ENCODE peak calls at places on chromosomes 12 and 14, in four cellular contexts. F is endothelial cell, I is retina, P is WTC11. J is an unnamed sample.

GRCh38 chr14:33796356-33796755 is 154.5 kb downstream of the EGLN3 start:
- DNase-seq in F (no peak), I (no peak), P (no peak), J (no peak)

GRCh38 chr14:20477211-20477876 is 8.1 kb downstream of the PNP start:
- DNase-seq in F (no peak), I (peak), P (no peak), J (no peak)

GRCh38 chr12:2052861-2053674 is at the start of gene CACNA1C:
- DNase-seq in F (peak), I (peak), P (peak), J (peak)

GRCh38 chr12:116879509-116880212 is 1.6 kb downstream of the HRK start:
- DNase-seq in F (no peak), I (peak), P (no peak), J (no peak)

GRCh38 chr12:19121449-19122018 is 8.0 kb upstream of the PLEKHA5 start:
- DNase-seq in F (no peak), I (no peak), P (no peak), J (no peak)

GRCh38 chr12:94714378-94714777 is 64.0 kb upstream of the TMCC3 start:
- DNase-seq in F (no peak), I (peak), P (no peak), J (no peak)

GRCh38 chr12:770474-770873 is 18.1 kb downstream of the WNK1 start:
- DNase-seq in F (no peak), I (no peak), P (no peak), J (no peak)

GRCh38 chr12:904010-904414 is 45.5 kb downstream of the RAD52 start:
- DNase-seq in F (no peak), I (no peak), P (no peak), J (peak)

GRCh38 chr12:18895946-18896345 is 158.0 kb downstream of the CAPZA3 start:
- DNase-seq in F (no peak), I (peak), P (peak), J (peak)

GRCh38 chr12:56014205-56014604 is 6.6 kb upstream of the IKZF4 start:
- DNase-seq in F (no peak), I (no peak), P (no peak), J (no peak)

GRCh38 chr12:60981473-60981872 is 1278.7 kb upstream of the USP15 start:
- DNase-seq in F (no peak), I (no peak), P (no peak), J (no peak)

GRCh38 chr12:105451211-105451610 is 120.7 kb downstream of the C12orf75 start:
- DNase-seq in F (no peak), I (no peak), P (no peak), J (no peak)

GRCh38 chr12:42222724-42223123 is 15.3 kb downstream of the YAF2 start:
- DNase-seq in F (no peak), I (no peak), P (no peak), J (no peak)

GRCh38 chr12:113766880-113767878 is 198.9 kb downstream of the RBM19 start:
- DNase-seq in F (no peak), I (no peak), P (no peak), J (peak)

GRCh38 chr14:64115401-64115800 is 178.8 kb downstream of the ESR2 start:
- DNase-seq in F (no peak), I (no peak), P (no peak), J (no peak)

GRCh38 chr12:52873832-52874572 is 25.2 kb upstream of the KRT78 start:
- DNase-seq in F (peak), I (peak), P (peak), J (no peak)

GRCh38 chr12:94405378-94406116 is 54.1 kb downstream of the CEP83 start:
- DNase-seq in F (no peak), I (no peak), P (no peak), J (no peak)

GRCh38 chr12:53123578-53124351 is 20.5 kb downstream of the SOAT2 start:
- DNase-seq in F (no peak), I (no peak), P (no peak), J (no peak)

GRCh38 chr14:100025111-100025510 is 40.1 kb upstream of the EVL start:
- DNase-seq in F (peak), I (no peak), P (peak), J (no peak)

GRCh38 chr14:42095155-42095554 is 488.5 kb downstream of the LRFN5 start:
- DNase-seq in F (no peak), I (no peak), P (no peak), J (no peak)

GRCh38 chr12:72271741-72272661 is at the start of gene TRHDE:
- DNase-seq in F (peak), I (peak), P (peak), J (peak)

GRCh38 chr14:105442125-105442524 is 22.5 kb downstream of the MTA1 start:
- DNase-seq in F (no peak), I (no peak), P (no peak), J (no peak)

GRCh38 chr14:75069811-75070145 is 337 bp downstream of the ZC2HC1C start:
- DNase-seq in F (no peak), I (no peak), P (no peak), J (no peak)

GRCh38 chr14:74732387-74732786 is 19.4 kb downstream of the FCF1 start:
- DNase-seq in F (no peak), I (no peak), P (no peak), J (no peak)

GRCh38 chr14:66857867-66858266 is 331.4 kb upstream of the GARIN2 start:
- DNase-seq in F (no peak), I (no peak), P (no peak), J (no peak)

J was measured in NT2/D1.